ENCODE peak calls at places on chromosomes 5 and 9, in six cellular contexts. E is H1, R is neuronal stem cell, G is mesenchymal stem cell, Q is trophoblast cell, J is IMR-90. S is an unnamed sample.

GRCh38 chr5:138724470-138725146 is 28.6 kb upstream of the CTNNA1 start:
- DNase-seq in Q (peak), G (peak), E (no peak), R (no peak), J (no peak), S (no peak)

GRCh38 chr5:103425686-103426454 is 136.7 kb downstream of the NUDT12 start:
- DNase-seq in J (peak), Q (no peak), R (no peak), E (no peak), G (peak), S (no peak)

GRCh38 chr9:33447404-33448158 is at the start of gene AQP3:
- DNase-seq in R (peak), E (no peak), G (peak), J (no peak), Q (peak), S (peak)

GRCh38 chr9:76932778-76933177 is 26.9 kb upstream of the PRUNE2 start:
- DNase-seq in E (no peak), J (peak), R (no peak), G (no peak), Q (peak), S (no peak)

GRCh38 chr9:37239224-37239859 is 119.0 kb downstream of the ZCCHC7 start:
- DNase-seq in E (no peak), R (no peak), J (no peak), G (no peak), Q (no peak), S (no peak)

GRCh38 chr5:169268019-169268418 is 32.9 kb downstream of the SLIT3 start:
- DNase-seq in E (no peak), J (no peak), R (no peak), G (no peak), Q (no peak), S (no peak)

GRCh38 chr9:6229186-6229585 is 13.6 kb downstream of the IL33 start:
- DNase-seq in J (no peak), Q (no peak), R (no peak), G (no peak), E (no peak), S (no peak)

GRCh38 chr5:96048763-96049162 is 87.1 kb upstream of the ELL2 start:
- DNase-seq in E (no peak), Q (no peak), R (no peak), J (no peak), G (no peak), S (peak)

GRCh38 chr5:157045601-157046000 is 13.3 kb downstream of the HAVCR1 start:
- DNase-seq in J (no peak), G (no peak), R (no peak), Q (no peak), E (no peak), S (no peak)

GRCh38 chr5:116732591-116732990 is 158.0 kb upstream of the SEMA6A start:
- DNase-seq in G (no peak), Q (no peak), E (no peak), R (no peak), J (no peak), S (no peak)

GRCh38 chr5:67493676-67494075 is 297.1 kb upstream of the CD180 start:
- DNase-seq in R (no peak), G (peak), E (no peak), J (no peak), Q (peak), S (peak)

GRCh38 chr5:119328753-119329602 is 26.8 kb upstream of the TNFAIP8 start:
- DNase-seq in J (peak), R (no peak), Q (peak), E (no peak), G (peak), S (no peak)

GRCh38 chr9:76704601-76705204 is 59.5 kb upstream of the PCA3 start:
- DNase-seq in R (peak), J (peak), Q (peak), E (peak), G (peak), S (no peak)

GRCh38 chr9:125649315-125649714 is 57.7 kb downstream of the MAPKAP1 start:
- DNase-seq in Q (peak), E (no peak), R (no peak), G (peak), J (peak), S (no peak)

GRCh38 chr5:4513381-4513780 is 626.7 kb upstream of the ADAMTS16 start:
- DNase-seq in Q (no peak), J (no peak), E (no peak), G (no peak), R (no peak), S (no peak)

GRCh38 chr9:31908158-31908890 is 476.1 kb upstream of the ACO1 start:
- DNase-seq in Q (no peak), J (no peak), R (no peak), E (no peak), G (no peak), S (no peak)

GRCh38 chr5:39283231-39283818 is 64.0 kb upstream of the FYB1 start:
- DNase-seq in J (peak), E (peak), Q (peak), R (peak), G (peak), S (peak)

GRCh38 chr9:95074632-95075269 is 242.8 kb downstream of the FANCC start:
- DNase-seq in G (no peak), R (no peak), J (no peak), E (no peak), Q (no peak), S (peak)

GRCh38 chr5:15757635-15758034 is 257.7 kb downstream of the FBXL7 start:
- DNase-seq in G (no peak), E (no peak), R (no peak), J (no peak), Q (no peak), S (no peak)

GRCh38 chr5:72355706-72356299 is 35.6 kb downstream of the PTCD2 start:
- DNase-seq in E (no peak), R (peak), Q (peak), G (peak), J (peak), S (peak)

GRCh38 chr9:71253021-71253420 is 131.6 kb upstream of the TRPM3 start:
- DNase-seq in J (no peak), E (no peak), G (no peak), Q (no peak), R (no peak), S (no peak)

GRCh38 chr5:14726066-14726838 is 61.7 kb downstream of the OTULIN start:
- DNase-seq in J (peak), R (no peak), E (no peak), G (peak), Q (peak), S (no peak)

GRCh38 chr5:157761690-157762611 is 18.4 kb downstream of the LSM11 start:
- DNase-seq in Q (peak), E (no peak), J (peak), R (peak), G (peak), S (peak)

GRCh38 chr5:113063927-113064326 is 87.3 kb downstream of the DCP2 start:
- DNase-seq in R (no peak), G (no peak), J (no peak), E (no peak), Q (no peak), S (peak)

GRCh38 chr5:15472116-15472515 is 27.9 kb upstream of the FBXL7 start:
- DNase-seq in J (no peak), Q (no peak), R (no peak), E (no peak), G (no peak), S (peak)

GRCh38 chr9:121556580-121556979 is 56.9 kb upstream of the GGTA1 start:
- DNase-seq in Q (peak), R (no peak), J (peak), G (peak), E (no peak), S (no peak)

GRCh38 chr5:58012103-58012502 is 447.8 kb downstream of the PLK2 start:
- DNase-seq in E (no peak), R (no peak), G (peak), J (peak), Q (peak), S (no peak)

GRCh38 chr5:173310861-173311515 is 17.2 kb downstream of the STC2 start:
- DNase-seq in R (no peak), E (no peak), Q (no peak), J (peak), G (no peak), S (no peak)

GRCh38 chr5:88729476-88730182 is 153.4 kb downstream of the MEF2C start:
- DNase-seq in R (peak), E (no peak), J (peak), Q (peak), G (peak), S (peak)

GRCh38 chr9:131092030-131092429 is 4.3 kb upstream of the AIF1L start:
- DNase-seq in Q (peak), G (no peak), J (no peak), R (no peak), E (no peak), S (no peak)

GRCh38 chr9:91907387-91908292 is 42.4 kb downstream of the ROR2 start:
- DNase-seq in R (no peak), J (peak), E (no peak), G (no peak), Q (no peak), S (no peak)
- H3K4ac ChIP-seq in R (no peak), J (no peak), E (no peak), G (no peak), Q (no peak), S (no peak)

DNA sequence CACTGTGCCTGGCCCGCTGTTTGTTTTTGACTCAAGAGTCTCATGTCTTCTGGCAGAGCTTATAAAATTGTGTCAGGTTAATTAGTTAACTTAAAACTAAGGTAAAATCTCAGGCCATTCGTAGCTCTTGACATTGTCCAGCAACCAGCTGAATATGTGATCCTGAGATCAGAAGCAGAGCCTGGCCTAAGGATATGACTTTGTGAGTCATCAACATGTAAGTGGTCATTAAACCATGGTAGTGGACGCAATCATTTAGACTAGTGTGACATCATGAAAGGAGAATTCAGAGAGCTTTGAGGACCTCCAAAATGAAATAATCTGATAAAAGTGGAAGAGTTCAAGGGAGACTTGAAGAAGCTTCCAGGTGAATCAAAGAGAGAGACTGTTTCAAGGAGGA is 23.3 kb downstream of the SPZ1 start:
- DNase-seq in E (no peak), R (no peak), G (peak), Q (peak), J (peak), S (no peak)
- H4K91ac ChIP-seq in E (no peak), R (no peak), G (no peak), Q (no peak), J (no peak), S (no peak)

GRCh38 chr5:76626738-76627137 is 3.5 kb upstream of the F2RL2 start:
- DNase-seq in E (no peak), J (no peak), G (no peak), Q (no peak), R (no peak), S (no peak)

GRCh38 chr5:76620166-76620565 is 3.0 kb downstream of the F2RL2 start:
- DNase-seq in E (no peak), R (no peak), Q (no peak), J (no peak), G (no peak), S (no peak)

GRCh38 chr5:76625087-76625860 is 2.1 kb upstream of the F2RL2 start:
- DNase-seq in R (no peak), G (peak), Q (no peak), E (no peak), J (no peak), S (no peak)

GRCh38 chr5:76622076-76622475 is 1.1 kb downstream of the F2RL2 start:
- DNase-seq in R (no peak), E (no peak), G (no peak), Q (no peak), J (no peak), S (no peak)

DNA sequence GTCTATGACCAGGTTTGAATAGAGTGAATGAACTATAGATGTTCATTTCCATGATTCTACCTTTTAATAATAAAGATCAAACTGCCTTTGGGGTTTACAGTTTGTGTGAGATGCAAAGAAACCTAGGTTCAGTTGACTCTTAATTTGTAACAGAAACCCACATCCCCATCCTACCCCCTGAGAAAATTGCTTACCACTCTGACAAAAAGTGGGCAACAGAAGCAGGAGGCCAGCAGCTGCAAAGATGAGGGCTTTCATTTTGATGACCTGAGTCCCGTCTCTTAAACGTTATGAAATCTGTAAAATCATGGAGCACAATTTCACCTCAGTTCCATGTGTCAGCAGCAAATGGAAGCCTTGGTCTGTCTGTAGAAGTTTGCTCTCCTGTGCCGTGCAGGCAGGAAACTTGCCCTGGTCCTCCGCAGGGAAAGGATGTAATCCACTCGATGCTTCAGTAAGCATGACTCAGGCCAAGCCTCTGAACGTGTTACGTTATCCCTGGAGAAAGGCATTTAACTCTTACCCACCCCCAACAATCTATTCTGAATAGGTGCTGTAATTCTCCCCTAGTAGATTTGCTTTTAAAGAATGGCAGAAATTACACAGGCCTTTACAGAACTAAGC is at the start of gene F2RL2:
- DNase-seq in J (peak), G (peak), R (peak), Q (no peak), E (no peak), S (peak)
- H3K4ac ChIP-seq in J (peak), G (no peak), R (no peak), Q (no peak), E (no peak), S (no peak)

DNA sequence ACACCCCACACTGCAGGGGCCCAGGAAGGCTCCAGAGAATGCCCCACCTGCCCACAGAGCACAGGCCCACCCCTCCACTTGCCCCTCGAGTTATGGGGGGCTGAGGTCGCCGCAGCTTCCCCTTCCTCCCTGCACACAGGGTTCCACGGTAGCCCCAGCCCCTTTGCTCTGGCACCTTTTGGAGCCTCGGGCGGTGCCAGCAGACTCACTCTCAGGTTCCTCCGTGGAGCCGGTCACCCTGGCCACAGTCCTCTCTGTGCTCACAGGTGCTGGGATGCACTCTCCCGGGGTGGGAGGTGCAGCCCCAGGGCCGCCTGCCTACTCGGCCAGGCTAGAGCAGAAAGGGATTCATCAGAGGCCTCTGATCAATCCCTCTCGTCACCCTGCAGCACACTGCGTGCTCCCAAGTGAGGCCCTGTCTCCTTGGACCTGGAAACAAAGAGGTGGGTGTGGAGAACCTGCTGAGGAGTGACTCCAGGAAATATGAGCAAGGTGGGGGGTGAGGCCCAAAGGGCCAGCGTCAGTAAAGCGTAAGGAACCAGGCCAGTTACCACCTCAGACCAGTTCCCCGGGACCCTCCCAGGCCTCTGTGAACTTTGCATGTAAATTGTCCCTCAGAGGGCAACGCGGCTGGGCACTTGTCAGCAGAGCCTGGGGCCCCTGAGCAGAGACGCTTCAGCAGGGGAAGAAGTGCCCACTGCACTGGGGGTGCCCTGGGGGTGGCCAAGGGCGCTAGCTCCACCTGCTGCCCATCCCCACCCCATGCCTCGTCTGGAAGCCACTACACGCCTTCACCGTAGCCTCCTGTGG is 167.8 kb downstream of the OLFM1 start:
- DNase-seq in R (no peak), J (no peak), Q (no peak), E (no peak), G (no peak), S (no peak)
- H4K91ac ChIP-seq in R (peak), J (no peak), Q (no peak), E (peak), G (no peak), S (no peak)